ENCODE peak calls at places on chromosome 19, in five cellular contexts. M, Z, W, X and J are unnamed samples. For H3K36me3, the result is how much of the 10 kb centered on the place peaks cover.

GRCh38 chr19:33509774-33510173 is 11.8 kb downstream of the PEPD start:
- DNase-seq in M (peak), Z (no peak), W (no peak), X (no peak), J (no peak)

GRCh38 chr19:48553676-48554384 is 1.9 kb downstream of the SULT2B1 start:
- DNase-seq in M (peak), Z (peak), W (peak), X (peak), J (peak)

GRCh38 chr19:30060872-30061556 is 119.0 kb downstream of the URI1 start:
- DNase-seq in M (no peak), Z (no peak), W (no peak), X (no peak), J (no peak)

GRCh38 chr19:3506384-3507340 is 551 bp downstream of the FZR1 start:
- DNase-seq in M (no peak), Z (peak), W (no peak), X (peak), J (peak)

GRCh38 chr19:48711106-48711662 is 8.3 kb downstream of the MAMSTR start:
- DNase-seq in M (no peak), Z (no peak), W (no peak), X (no peak), J (no peak)

GRCh38 chr19:11420429-11420893 is 1.3 kb upstream of the RGL3 start:
- DNase-seq in M (no peak), Z (peak), W (no peak), X (no peak), J (peak)

GRCh38 chr19:4379383-4380253 is 20.7 kb downstream of the SH3GL1 start:
- DNase-seq in M (peak), Z (no peak), W (no peak), X (peak), J (peak)

GRCh38 chr19:54189020-54189667 is at the start of gene MBOAT7:
- DNase-seq in M (no peak), Z (no peak), W (no peak), X (no peak), J (no peak)

GRCh38 chr19:54451331-54451871 is 2.4 kb downstream of the LENG8 start:
- DNase-seq in M (no peak), Z (no peak), W (no peak), X (peak), J (no peak)

GRCh38 chr19:29191005-29191404 is 21.9 kb downstream of the UQCRFS1 start:
- DNase-seq in M (no peak), Z (no peak), W (no peak), X (no peak), J (no peak)

GRCh38 chr19:32519023-32519422 is 62.0 kb upstream of the PDCD5 start:
- DNase-seq in M (no peak), Z (no peak), W (no peak), X (no peak), J (no peak)

GRCh38 chr19:38838208-38838985 is 6.8 kb upstream of the ECH1 start:
- DNase-seq in M (peak), Z (no peak), W (peak), X (peak), J (no peak)

GRCh38 chr19:48290341-48290922 is 20.6 kb downstream of the ZNF114 start:
- DNase-seq in M (peak), Z (peak), W (peak), X (no peak), J (peak)

GRCh38 chr19:40756502-40757110 is 5.6 kb downstream of the SNRPA start:
- DNase-seq in M (no peak), Z (no peak), W (no peak), X (peak), J (no peak)

GRCh38 chr19:56350416-56351045 is 35.9 kb upstream of the ZSCAN5A start:
- DNase-seq in M (peak), Z (peak), W (peak), X (peak), J (peak)

GRCh38 chr19:27660428-27660827 is 1552.5 kb downstream of the UQCRFS1 start:
- DNase-seq in M (no peak), Z (no peak), W (no peak), X (no peak), J (no peak)

GRCh38 chr19:54439174-54439851 is 9.7 kb upstream of the LENG8 start:
- DNase-seq in M (no peak), Z (peak), W (peak), X (peak), J (no peak)

GRCh38 chr19:2623743-2624142 is 78.8 kb downstream of the GNG7 start:
- DNase-seq in M (no peak), Z (no peak), W (no peak), X (no peak), J (no peak)

GRCh38 chr19:13165091-13165997 is 15.1 kb downstream of the IER2 start:
- DNase-seq in M (no peak), Z (peak), W (peak), X (peak), J (no peak)

GRCh38 chr19:6947745-6948144 is 60.4 kb downstream of the ADGRE1 start:
- DNase-seq in M (no peak), Z (no peak), W (no peak), X (peak), J (peak)

GRCh38 chr19:40962460-40962961 is 28.6 kb upstream of the CYP2B6 start:
- DNase-seq in M (peak), Z (no peak), W (no peak), X (peak), J (peak)

GRCh38 chr19:1450735-1451669 is 1.1 kb downstream of the APC2 start:
- DNase-seq in M (no peak), Z (no peak), W (no peak), X (no peak), J (no peak)

DNA sequence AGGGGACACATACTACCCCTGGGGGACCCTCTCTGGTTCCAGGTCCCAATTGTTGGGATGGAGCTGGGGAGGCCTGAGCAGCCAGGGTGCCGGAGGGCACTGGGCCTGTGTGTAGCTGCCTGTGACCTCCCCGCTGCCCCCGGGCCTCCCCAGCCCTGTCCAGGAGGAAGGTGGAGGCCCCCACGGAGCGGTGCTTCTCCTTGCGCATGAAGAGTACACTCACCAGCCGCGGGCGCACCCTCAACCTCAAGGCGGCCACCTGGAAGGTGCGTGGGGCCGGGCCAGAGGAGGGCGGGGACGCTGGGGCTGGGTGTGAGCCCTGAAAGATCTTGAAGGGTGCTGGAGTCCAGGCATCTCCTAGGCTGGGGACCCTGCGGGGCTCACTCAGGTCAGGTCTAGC is 11.7 kb downstream of the HIF3A start:
- DNase-seq in M (no peak), Z (no peak), W (no peak), X (no peak), J (no peak)
- H3K36me3 ChIP-seq in M (under half), Z (under half), W (under half), X (under half), J (under half)

GRCh38 chr19:18861235-18861634 is 29.5 kb downstream of the UPF1 start:
- DNase-seq in M (no peak), Z (no peak), W (no peak), X (no peak), J (no peak)

GRCh38 chr19:18860725-18861124 is 29.0 kb downstream of the UPF1 start:
- DNase-seq in M (no peak), Z (no peak), W (no peak), X (no peak), J (no peak)

GRCh38 chr19:18858906-18859646 is 27.3 kb downstream of the UPF1 start:
- DNase-seq in M (no peak), Z (no peak), W (no peak), X (no peak), J (no peak)

GRCh38 chr19:18859676-18860301 is 28.0 kb downstream of the UPF1 start:
- DNase-seq in M (no peak), Z (no peak), W (no peak), X (no peak), J (peak)

GRCh38 chr19:18860302-18860700 is 28.5 kb downstream of the UPF1 start:
- DNase-seq in M (no peak), Z (no peak), W (no peak), X (no peak), J (no peak)
- H3K36me3 ChIP-seq in M (under half), Z (under half), W (under half), X (half or more), J (half or more)

DNA sequence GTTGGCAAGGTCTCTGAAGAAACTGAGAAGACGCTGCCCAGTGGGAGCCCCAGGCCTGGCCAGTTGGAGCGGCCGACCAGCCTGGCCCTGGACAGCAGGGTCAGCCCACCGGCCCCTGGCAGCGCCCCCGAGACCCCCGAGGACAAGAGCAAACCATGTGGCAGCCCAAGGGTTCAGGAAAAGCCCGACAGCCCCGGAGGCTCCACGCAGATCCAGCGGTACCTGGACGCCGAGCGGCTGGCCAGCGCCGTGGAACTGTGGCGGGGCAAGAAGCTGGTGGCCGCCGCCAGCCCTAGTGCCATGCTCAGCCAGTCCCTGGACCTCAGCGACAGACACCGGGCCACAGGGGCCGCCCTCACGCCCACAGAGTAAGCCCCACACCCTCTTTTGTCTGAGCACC is 20.1 kb upstream of the USE1 start:
- DNase-seq in M (no peak), Z (no peak), W (no peak), X (no peak), J (no peak)
- H3K36me3 ChIP-seq in M (under half), Z (under half), W (under half), X (under half), J (half or more)

DNA sequence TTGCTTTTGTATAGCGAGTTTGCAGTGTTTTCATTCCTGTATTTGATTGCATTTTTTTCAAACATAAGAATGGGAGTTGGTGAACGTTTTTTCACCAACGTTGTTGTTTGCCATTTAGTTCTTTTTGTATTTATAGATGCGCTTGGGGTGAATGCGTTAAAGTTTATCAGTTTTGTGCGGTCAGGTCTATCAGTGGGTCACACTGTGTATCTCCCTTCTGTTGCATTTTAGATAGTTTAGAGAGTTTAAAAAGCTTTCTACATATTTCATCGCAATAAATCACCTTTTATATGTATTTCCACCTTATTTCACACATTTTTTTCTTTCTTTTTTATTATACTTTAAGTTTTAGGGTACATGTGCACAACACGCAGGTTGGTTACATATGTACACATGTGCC is 16.4 kb downstream of the OR7A5 start:
- DNase-seq in M (no peak), Z (no peak), W (no peak), X (no peak), J (no peak)
- H3K36me3 ChIP-seq in M (under half), Z (under half), W (under half), X (under half), J (under half)